ENCODE peak calls at places on chromosomes 1 and 21, in four cellular contexts. One of them, this sample, is unnamed.

GRCh38 chr1:15592285-15592684 is 7.4 kb upstream of the AGMAT start:
- DNase-seq in testis: no peak
- DNase-seq in spleen: no peak
- DNase-seq in BE2C: no peak
- DNase-seq in this sample: no peak

GRCh38 chr1:6245869-6246496 is 2.0 kb downstream of the HES3 start:
- DNase-seq in BE2C: peak
- DNase-seq in spleen: no peak
- DNase-seq in testis: no peak
- DNase-seq in this sample: no peak

GRCh38 chr1:38476111-38476783 is 383.3 kb downstream of the RRAGC start:
- DNase-seq in BE2C: no peak
- DNase-seq in testis: peak
- DNase-seq in spleen: peak
- DNase-seq in this sample: no peak

GRCh38 chr21:37389456-37389855 is 22.9 kb downstream of the DYRK1A start:
- DNase-seq in spleen: no peak
- DNase-seq in testis: no peak
- DNase-seq in BE2C: no peak
- DNase-seq in this sample: no peak

GRCh38 chr1:15849775-15850449 is 2.4 kb downstream of the SPEN start:
- DNase-seq in spleen: peak
- DNase-seq in BE2C: peak
- DNase-seq in testis: peak
- DNase-seq in this sample: no peak

GRCh38 chr1:208165659-208166058 is 78.5 kb downstream of the PLXNA2 start:
- DNase-seq in testis: no peak
- DNase-seq in spleen: no peak
- DNase-seq in BE2C: no peak
- DNase-seq in this sample: no peak

GRCh38 chr1:178275553-178275952 is 181.6 kb downstream of the RASAL2 start:
- DNase-seq in testis: no peak
- DNase-seq in spleen: no peak
- DNase-seq in BE2C: no peak
- DNase-seq in this sample: no peak

GRCh38 chr21:46171996-46172862 is 12.0 kb downstream of the SPATC1L start:
- DNase-seq in testis: peak
- DNase-seq in BE2C: no peak
- DNase-seq in spleen: no peak
- DNase-seq in this sample: peak

GRCh38 chr1:100382657-100383056 is 30.4 kb downstream of the CDC14A start:
- DNase-seq in spleen: no peak
- DNase-seq in testis: no peak
- DNase-seq in BE2C: no peak
- DNase-seq in this sample: no peak

GRCh38 chr1:159753386-159753785 is 27.4 kb upstream of the DUSP23 start:
- DNase-seq in spleen: no peak
- DNase-seq in BE2C: no peak
- DNase-seq in testis: no peak
- DNase-seq in this sample: no peak

GRCh38 chr1:109191377-109191776 is 22.3 kb upstream of the SARS1 start:
- DNase-seq in BE2C: no peak
- DNase-seq in testis: no peak
- DNase-seq in spleen: no peak
- DNase-seq in this sample: no peak

GRCh38 chr1:67726224-67726623 is 41.2 kb downstream of the GADD45A start:
- DNase-seq in testis: no peak
- DNase-seq in spleen: no peak
- DNase-seq in BE2C: no peak
- DNase-seq in this sample: no peak

GRCh38 chr1:26200413-26200812 is 10.0 kb downstream of the CATSPER4 start:
- DNase-seq in spleen: no peak
- DNase-seq in BE2C: no peak
- DNase-seq in testis: no peak
- DNase-seq in this sample: no peak

GRCh38 chr1:179781962-179782361 is 38.9 kb downstream of the FAM163A start:
- DNase-seq in BE2C: peak
- DNase-seq in spleen: no peak
- DNase-seq in testis: peak
- DNase-seq in this sample: no peak

GRCh38 chr1:71190843-71191242 is 110.0 kb upstream of the ZRANB2 start:
- DNase-seq in testis: no peak
- DNase-seq in BE2C: no peak
- DNase-seq in spleen: no peak
- DNase-seq in this sample: no peak

GRCh38 chr1:196180847-196181593 is 427.2 kb downstream of the KCNT2 start:
- DNase-seq in testis: no peak
- DNase-seq in BE2C: no peak
- DNase-seq in spleen: no peak
- DNase-seq in this sample: no peak

GRCh38 chr1:81044708-81045107 is 756.0 kb upstream of the ADGRL2 start:
- DNase-seq in spleen: no peak
- DNase-seq in BE2C: no peak
- DNase-seq in testis: no peak
- DNase-seq in this sample: no peak

GRCh38 chr21:46455575-46456385 is 2.9 kb upstream of the DIP2A start:
- DNase-seq in testis: peak
- DNase-seq in spleen: no peak
- DNase-seq in BE2C: no peak
- DNase-seq in this sample: no peak

GRCh38 chr21:42566524-42567180 is 53.0 kb downstream of the SLC37A1 start:
- DNase-seq in testis: peak
- DNase-seq in spleen: peak
- DNase-seq in BE2C: no peak
- DNase-seq in this sample: peak

GRCh38 chr1:205670143-205670431 is 10.2 kb downstream of the SLC45A3 start:
- DNase-seq in BE2C: no peak
- DNase-seq in spleen: no peak
- DNase-seq in testis: no peak
- DNase-seq in this sample: no peak

GRCh38 chr1:192539450-192540132 is 36.0 kb upstream of the RGS1 start:
- DNase-seq in spleen: no peak
- DNase-seq in BE2C: no peak
- DNase-seq in testis: no peak
- DNase-seq in this sample: no peak

GRCh38 chr1:32394890-32395415 is 712 bp upstream of the BSDC1 start:
- DNase-seq in spleen: no peak
- DNase-seq in testis: no peak
- DNase-seq in BE2C: no peak
- DNase-seq in this sample: no peak

GRCh38 chr1:117537291-117537920 is 68.4 kb upstream of the TENT5C start:
- DNase-seq in spleen: peak
- DNase-seq in testis: no peak
- DNase-seq in BE2C: no peak
- DNase-seq in this sample: no peak

GRCh38 chr21:42513985-42514882 is 582 bp downstream of the SLC37A1 start:
- DNase-seq in BE2C: no peak
- DNase-seq in testis: peak
- DNase-seq in spleen: peak
- DNase-seq in this sample: no peak

GRCh38 chr1:71658295-71658694 is 577.5 kb upstream of the ZRANB2 start:
- DNase-seq in BE2C: no peak
- DNase-seq in testis: no peak
- DNase-seq in spleen: no peak
- DNase-seq in this sample: no peak

GRCh38 chr1:163528710-163529348 is 207.1 kb downstream of the NUF2 start:
- DNase-seq in BE2C: peak
- DNase-seq in spleen: no peak
- DNase-seq in testis: peak
- DNase-seq in this sample: no peak

GRCh38 chr1:1286313-1287261 is 6.4 kb downstream of the SCNN1D start:
- DNase-seq in BE2C: peak
- DNase-seq in testis: no peak
- DNase-seq in spleen: peak
- DNase-seq in this sample: no peak

GRCh38 chr1:3049164-3049563 is 19.8 kb upstream of the PRDM16 start:
- DNase-seq in BE2C: no peak
- DNase-seq in testis: no peak
- DNase-seq in spleen: peak
- DNase-seq in this sample: no peak

GRCh38 chr1:68010094-68010493 is 40.3 kb downstream of the DIRAS3 start:
- DNase-seq in testis: no peak
- DNase-seq in spleen: no peak
- DNase-seq in BE2C: no peak
- DNase-seq in this sample: no peak

GRCh38 chr1:84689514-84690396 is 506 bp downstream of the SSX2IP start:
- DNase-seq in spleen: peak
- DNase-seq in testis: peak
- DNase-seq in BE2C: peak
- DNase-seq in this sample: peak

GRCh38 chr21:44416193-44416592 is 39.1 kb upstream of the LRRC3 start:
- DNase-seq in testis: no peak
- DNase-seq in spleen: peak
- DNase-seq in BE2C: no peak
- DNase-seq in this sample: peak

GRCh38 chr1:245512980-245513578 is 358.3 kb downstream of the KIF26B start:
- DNase-seq in testis: no peak
- DNase-seq in BE2C: peak
- DNase-seq in spleen: no peak
- DNase-seq in this sample: no peak

GRCh38 chr1:193537266-193538003 is 351.0 kb upstream of the B3GALT2 start:
- DNase-seq in BE2C: no peak
- DNase-seq in testis: no peak
- DNase-seq in spleen: no peak
- DNase-seq in this sample: no peak

GRCh38 chr1:35269190-35269988 is 880 bp downstream of the ZMYM4 start:
- DNase-seq in BE2C: no peak
- DNase-seq in spleen: no peak
- DNase-seq in testis: peak
- DNase-seq in this sample: no peak

GRCh38 chr1:212967767-212968166 is 17.4 kb downstream of the VASH2 start:
- DNase-seq in BE2C: peak
- DNase-seq in spleen: no peak
- DNase-seq in testis: no peak
- DNase-seq in this sample: no peak

GRCh38 chr1:178020968-178021640 is 51.2 kb upstream of the SEC16B start:
- DNase-seq in testis: no peak
- DNase-seq in BE2C: no peak
- DNase-seq in spleen: no peak
- DNase-seq in this sample: no peak

GRCh38 chr1:164683235-164683634 is 124.3 kb downstream of the PBX1 start:
- DNase-seq in spleen: no peak
- DNase-seq in testis: no peak
- DNase-seq in BE2C: no peak
- DNase-seq in this sample: no peak

GRCh38 chr1:30316056-30316455 is 407.3 kb downstream of the MATN1 start:
- DNase-seq in BE2C: no peak
- DNase-seq in testis: no peak
- DNase-seq in spleen: no peak
- DNase-seq in this sample: peak

GRCh38 chr1:46406881-46407608 is 12.9 kb downstream of the FAAH start:
- DNase-seq in spleen: peak
- DNase-seq in BE2C: no peak
- DNase-seq in testis: no peak
- DNase-seq in this sample: no peak
- H3K4me3 ChIP-seq in spleen: no peak
- H3K4me3 ChIP-seq in BE2C: peak
- H3K4me3 ChIP-seq in testis: peak
- H3K4me3 ChIP-seq in this sample: peak

DNA sequence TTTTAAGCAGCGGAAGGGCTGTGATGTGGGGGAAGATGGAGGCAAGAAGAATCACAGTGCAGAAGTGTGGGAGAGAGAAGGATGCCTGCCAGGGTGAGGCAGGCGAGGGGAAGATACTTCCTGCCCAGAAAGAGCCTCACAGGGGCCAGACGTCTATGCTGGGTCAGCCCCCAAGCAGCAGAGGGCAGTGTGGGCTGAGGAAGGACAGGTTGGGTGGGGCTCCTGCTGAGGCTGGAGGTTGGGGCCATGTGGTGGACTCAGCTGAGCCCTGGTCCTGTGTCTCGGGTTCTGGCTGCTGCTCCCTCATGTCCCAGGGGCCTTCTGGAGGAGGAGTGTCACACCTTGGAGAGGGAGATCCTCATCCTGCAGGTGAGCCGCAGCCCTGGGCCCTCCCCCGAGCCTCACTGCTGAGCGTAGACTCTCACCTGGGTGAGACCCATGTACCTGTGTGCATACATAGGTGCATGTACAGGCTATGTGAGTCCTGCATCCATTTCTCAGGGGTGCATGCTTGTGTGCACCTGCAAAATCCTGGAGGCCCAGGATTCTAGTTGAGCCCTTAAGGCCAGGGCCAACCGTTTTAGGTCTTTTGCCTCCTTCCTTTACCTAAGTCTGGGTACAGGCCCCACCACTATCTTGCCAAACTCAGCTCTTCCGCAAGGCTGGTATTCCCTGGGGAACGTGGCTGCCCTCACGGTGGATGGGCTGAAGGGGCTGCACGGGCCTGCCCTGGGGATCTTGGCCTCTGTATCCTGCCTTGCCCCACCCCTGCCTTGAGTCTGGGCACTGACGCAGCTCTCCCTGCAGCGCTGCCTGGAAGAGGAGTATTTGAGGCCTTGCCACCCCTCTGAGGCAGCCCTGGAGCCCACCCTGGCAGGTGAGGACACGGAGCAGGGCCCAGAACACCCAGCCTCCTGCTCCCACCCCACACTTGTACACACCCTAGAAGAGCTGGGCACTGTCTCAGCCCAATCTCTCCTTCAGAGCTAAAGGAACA is 3.7 kb downstream of the CCDC24 start:
- DNase-seq in spleen: peak
- DNase-seq in BE2C: peak
- DNase-seq in testis: no peak
- DNase-seq in this sample: no peak
- TF ChIP-seq CTCF in spleen: no peak
- TF ChIP-seq CTCF in BE2C: peak
- TF ChIP-seq CTCF in testis: no peak
- TF ChIP-seq CTCF in this sample: no peak

GRCh38 chr21:41112740-41113692 is 54.9 kb upstream of the BACE2 start:
- DNase-seq in BE2C: no peak
- DNase-seq in testis: no peak
- DNase-seq in spleen: no peak
- DNase-seq in this sample: peak
- H3K4me3 ChIP-seq in BE2C: no peak
- H3K4me3 ChIP-seq in testis: no peak
- H3K4me3 ChIP-seq in spleen: no peak
- H3K4me3 ChIP-seq in this sample: peak

GRCh38 chr1:228818296-228818695 is 83.0 kb downstream of the RHOU start:
- DNase-seq in spleen: no peak
- DNase-seq in testis: no peak
- DNase-seq in BE2C: no peak
- DNase-seq in this sample: no peak
- TF ChIP-seq CTCF in spleen: no peak
- TF ChIP-seq CTCF in testis: no peak
- TF ChIP-seq CTCF in BE2C: no peak
- TF ChIP-seq CTCF in this sample: no peak